ENCODE peak calls at places on chromosomes 4 and X, in seven cellular contexts. O, S, L, U, B, Q and P are unnamed samples.

GRCh38 chr4:139129206-139129605 is 47.8 kb downstream of the ELF2 start:
- DNase-seq in O (no peak), S (no peak), L (no peak), U (no peak), B (no peak), Q (no peak), P (no peak)

GRCh38 chrX:40021647-40022046 is 76.1 kb downstream of the BCOR start:
- DNase-seq in O (no peak), S (no peak), L (no peak), U (no peak), B (no peak), Q (no peak), P (no peak)

GRCh38 chr4:184382189-184382846 is 92.0 kb downstream of the IRF2 start:
- DNase-seq in O (no peak), S (no peak), L (no peak), U (no peak), B (peak; percentile 33), Q (no peak), P (peak; percentile 72)

GRCh38 chrX:38806054-38806389 is 4.8 kb downstream of the MID1IP1 start:
- DNase-seq in O (no peak), S (no peak), L (no peak), U (peak; percentile 28), B (no peak), Q (peak; percentile 45), P (peak; percentile 55)

GRCh38 chr4:186037692-186038658 is 31.0 kb upstream of the TLR3 start:
- DNase-seq in O (no peak), S (peak; percentile 65), L (no peak), U (peak; percentile 15), B (peak; percentile 82), Q (peak; percentile 47), P (peak; percentile 84)

GRCh38 chr4:174521800-174522182 is 497 bp downstream of the HPGD start:
- DNase-seq in O (no peak), S (no peak), L (peak; percentile 15), U (no peak), B (peak; percentile 23), Q (peak; percentile 31), P (no peak)

GRCh38 chr4:72006576-72006975 is 25.2 kb upstream of the NPFFR2 start:
- DNase-seq in O (no peak), S (no peak), L (no peak), U (no peak), B (no peak), Q (no peak), P (no peak)

GRCh38 chrX:12249997-12250396 is 111.7 kb downstream of the FRMPD4 start:
- DNase-seq in O (no peak), S (no peak), L (no peak), U (no peak), B (no peak), Q (no peak), P (no peak)